ENCODE peak calls at places on chromosomes 7 and 10, in seven cellular contexts. I is GM20000; G is NCI-H1417; Q is H9; T is effector memory CD8-positive, alpha-beta T cell; Z is activated T-helper 2 cell treated with anti-CD3 and anti-CD28 coated beads, Interferon-gamma antibody, Interleukin-2, Interleukin-4, amounts not matched to agents 10 μg/mL and 5 μg/mL and 100 μg/mL, durations not matched to agents 14 hours and 24 hours and 36 hours; L is HEK293T. C is an unnamed sample.

GRCh38 chr7:30028749-30029635 is 780 bp downstream of the PLEKHA8 start:
- DNase-seq in I (peak), Q (peak), G (peak), Z (no peak), T (peak), L (peak), C (no peak)

GRCh38 chr7:95874129-95874528 is 101.8 kb downstream of the DYNC1I1 start:
- DNase-seq in Q (no peak), L (no peak), T (no peak), I (no peak), G (no peak), Z (no peak), C (no peak)

GRCh38 chr7:141221007-141221612 is 147.2 kb downstream of the TMEM178B start:
- DNase-seq in L (no peak), I (no peak), Q (no peak), G (no peak), T (no peak), Z (no peak), C (no peak)

GRCh38 chr10:64376169-64376568 is 855.0 kb downstream of the REEP3 start:
- DNase-seq in I (no peak), Z (no peak), L (peak), T (no peak), Q (peak), G (no peak), C (no peak)

GRCh38 chr7:157003445-157004049 is 6.9 kb downstream of the MNX1 start:
- DNase-seq in G (no peak), L (no peak), T (no peak), Q (peak), Z (no peak), I (no peak), C (no peak)

GRCh38 chr10:131758942-131759315 is 141.9 kb upstream of the PPP2R2D start:
- DNase-seq in L (no peak), G (no peak), Q (no peak), Z (no peak), T (no peak), I (no peak), C (no peak)

GRCh38 chr10:17075510-17075909 is 54.1 kb downstream of the CUBN start:
- DNase-seq in Q (no peak), I (no peak), T (no peak), Z (no peak), G (no peak), L (no peak), C (peak)

GRCh38 chr7:1678070-1678543 is 8.0 kb downstream of the ELFN1 start:
- DNase-seq in G (no peak), T (no peak), L (no peak), Z (no peak), I (no peak), Q (no peak), C (no peak)

GRCh38 chr10:78450807-78451485 is 417.3 kb downstream of the RPS24 start:
- DNase-seq in G (peak), I (no peak), Z (no peak), L (no peak), Q (peak), T (no peak), C (no peak)

GRCh38 chr7:2164156-2164555 is 68.6 kb downstream of the MAD1L1 start:
- DNase-seq in G (no peak), Z (no peak), L (no peak), T (no peak), Q (no peak), I (no peak), C (no peak)

GRCh38 chr10:30820282-30820991 is 190.9 kb upstream of the LYZL2 start:
- DNase-seq in T (no peak), I (no peak), G (no peak), Z (no peak), L (no peak), Q (no peak), C (no peak)

GRCh38 chr7:84536256-84536870 is 341.8 kb upstream of the SEMA3A start:
- DNase-seq in L (no peak), G (no peak), Z (no peak), Q (no peak), I (no peak), T (no peak), C (no peak)

GRCh38 chr7:117982071-117983055 is 109.1 kb upstream of the CTTNBP2 start:
- DNase-seq in Z (no peak), I (no peak), L (no peak), G (no peak), Q (no peak), T (no peak), C (no peak)

GRCh38 chr7:412731-413356 is 106.8 kb downstream of the PDGFA start:
- DNase-seq in G (no peak), Q (no peak), Z (no peak), I (no peak), L (no peak), T (no peak), C (no peak)

GRCh38 chr10:43233601-43234430 is 33.0 kb downstream of the RASGEF1A start:
- DNase-seq in Z (no peak), G (no peak), I (no peak), T (no peak), Q (peak), L (no peak), C (no peak)

GRCh38 chr7:45889367-45890067 is 1.2 kb downstream of the IGFBP1 start:
- DNase-seq in I (no peak), T (no peak), L (no peak), G (no peak), Q (no peak), Z (no peak), C (no peak)